ENCODE peak calls at places on chromosome X, in eight cellular contexts. I, V, T, X, M, E, H and J are unnamed samples.

GRCh38 chrX:2692221-2693122 is 1.4 kb downstream of the CD99 start:
- DNase-seq in E (peak), H (no peak), T (peak), M (peak), X (peak), V (no peak), I (no peak), J (peak)

GRCh38 chrX:52270453-52271116 is 85.9 kb downstream of the MAGED4 start:
- DNase-seq in V (no peak), M (no peak), E (no peak), I (no peak), H (no peak), X (no peak), T (no peak), J (no peak)

GRCh38 chrX:8030361-8030760 is 103.1 kb upstream of the PNPLA4 start:
- DNase-seq in I (no peak), M (no peak), V (no peak), E (no peak), H (no peak), T (no peak), X (no peak), J (no peak)

GRCh38 chrX:120549483-120550452 is 11.0 kb downstream of the CUL4B start:
- DNase-seq in T (no peak), X (peak), I (no peak), M (peak), V (peak), H (no peak), E (peak), J (peak)

GRCh38 chrX:30748337-30748960 is 95.2 kb downstream of the GK start:
- DNase-seq in M (no peak), T (no peak), E (no peak), V (no peak), X (no peak), H (no peak), I (no peak), J (no peak)

GRCh38 chrX:141439651-141440050 is 144.9 kb downstream of the SPANXA1 start:
- DNase-seq in T (no peak), V (no peak), E (peak), I (no peak), X (no peak), M (peak), H (no peak), J (no peak)

GRCh38 chrX:45479196-45479834 is 278.6 kb upstream of the DIPK2B start:
- DNase-seq in E (peak), H (no peak), M (peak), I (no peak), X (peak), V (peak), T (no peak), J (peak)

GRCh38 chrX:129980540-129981206 is 1.8 kb upstream of the BCORL1 start:
- DNase-seq in V (peak), X (peak), E (no peak), H (peak), T (peak), I (peak), M (peak), J (no peak)

GRCh38 chrX:131306602-131307001 is 17.5 kb upstream of the IGSF1 start:
- DNase-seq in T (no peak), H (no peak), I (no peak), V (no peak), E (no peak), X (no peak), M (no peak), J (no peak)

GRCh38 chrX:107935664-107936433 is 46.3 kb downstream of the TEX13B start:
- DNase-seq in X (peak), T (no peak), M (peak), I (no peak), H (no peak), V (peak), E (peak), J (peak)

GRCh38 chrX:22575161-22575845 is 302.6 kb downstream of the CBLL2 start:
- DNase-seq in M (peak), I (no peak), X (peak), E (peak), H (no peak), V (no peak), T (no peak), J (peak)

GRCh38 chrX:77493677-77494553 is 46.7 kb downstream of the FGF16 start:
- DNase-seq in H (no peak), M (peak), X (peak), E (peak), T (no peak), V (peak), I (no peak), J (peak)